ENCODE peak calls at places on chromosomes 3 and 15, in six cellular contexts. O is NCI-H1694 treated with DMSO at 0.1 percent for 48 hours; G is EL; U is activated naive CD8-positive, alpha-beta T cell treated with anti-CD3 and anti-CD28 coated beads for 36 hours; E is NCI-H2081; W is activated naive CD4-positive, alpha-beta T cell treated with anti-CD3 and anti-CD28 coated beads, Interleukin-2, amount 50 U/mL, for 72 hours. L is an unnamed sample.

GRCh38 chr3:127800508-127800907 is 21.8 kb downstream of the MGLL start:
- DNase-seq in O (no peak), G (peak), U (peak), E (no peak), W (no peak), L (peak)

GRCh38 chr15:49036650-49037545 is 9.3 kb downstream of the SECISBP2L start:
- DNase-seq in O (no peak), G (peak), U (no peak), E (no peak), W (no peak), L (no peak)

GRCh38 chr3:187550446-187550845 is 119.7 kb downstream of the SST start:
- DNase-seq in O (no peak), G (peak), U (no peak), E (no peak), W (no peak), L (no peak)

GRCh38 chr3:50321146-50321843 is 1.2 kb downstream of the HYAL2 start:
- DNase-seq in O (peak), G (peak), U (peak), E (peak), W (peak), L (peak)

GRCh38 chr3:24550588-24550987 is 55.9 kb upstream of the THRB start:
- DNase-seq in O (no peak), G (no peak), U (no peak), E (no peak), W (no peak), L (no peak)

GRCh38 chr3:17412950-17413530 is 329.4 kb downstream of the TBC1D5 start:
- DNase-seq in O (peak), G (peak), U (no peak), E (peak), W (no peak), L (peak)

GRCh38 chr3:126125341-126125740 is 41.4 kb upstream of the SLC41A3 start:
- DNase-seq in O (peak), G (no peak), U (no peak), E (no peak), W (no peak), L (no peak)

GRCh38 chr15:40354408-40355171 is 3.4 kb upstream of the DISP2 start:
- DNase-seq in O (peak), G (peak), U (no peak), E (no peak), W (no peak), L (no peak)

GRCh38 chr15:67199391-67199790 is 55.1 kb downstream of the AAGAB start:
- DNase-seq in O (no peak), G (peak), U (no peak), E (no peak), W (no peak), L (no peak)

GRCh38 chr3:59772416-59773408 is 722.9 kb upstream of the CFAP20DC start:
- DNase-seq in O (no peak), G (no peak), U (peak), E (no peak), W (no peak), L (peak)

GRCh38 chr3:57733790-57734189 is 22.3 kb upstream of the SLMAP start:
- DNase-seq in O (no peak), G (peak), U (no peak), E (no peak), W (no peak), L (no peak)

GRCh38 chr3:151726016-151726415 is 7.7 kb upstream of the AADACL2 start:
- DNase-seq in O (no peak), G (peak), U (no peak), E (no peak), W (no peak), L (no peak)

GRCh38 chr15:85379403-85380131 is 836 bp upstream of the AKAP13 start:
- DNase-seq in O (no peak), G (peak), U (peak), E (no peak), W (no peak), L (peak)

L was measured in T-helper 2 cell treated with Interferon-gamma antibody and Interleukin-4, amounts not matched to agents 5 μg/mL and 100 μg/mL, for 36 hours.